ENCODE peak calls at places on chromosomes 6 and 20, in seven cellular contexts. W, F, V, Q, T, K and C are unnamed samples.

GRCh38 chr20:63659370-63659769 is 1.3 kb downstream of the RTEL1 start:
- DNase-seq in W (no peak), F (no peak), V (no peak), Q (no peak), T (no peak), K (no peak), C (no peak)

GRCh38 chr6:138971601-138972000 is 16.5 kb downstream of the REPS1 start:
- DNase-seq in W (no peak), F (no peak), V (no peak), Q (no peak), T (no peak), K (no peak), C (no peak)

GRCh38 chr6:146889303-146889702 is 290.5 kb downstream of the ADGB start:
- DNase-seq in W (no peak), F (no peak), V (no peak), Q (no peak), T (no peak), K (no peak), C (no peak)

GRCh38 chr6:112106562-112106961 is 19.2 kb downstream of the FAM229B start:
- DNase-seq in W (no peak), F (no peak), V (no peak), Q (no peak), T (no peak), K (no peak), C (no peak)

GRCh38 chr20:53652090-53652858 is 58.6 kb upstream of the ZNF217 start:
- DNase-seq in W (no peak), F (no peak), V (peak; percentile 72), Q (peak; percentile 44), T (no peak), K (no peak), C (no peak)

GRCh38 chr20:17648782-17649730 is 33.0 kb downstream of the RRBP1 start:
- DNase-seq in W (peak; percentile 53), F (peak; percentile 10), V (no peak), Q (no peak), T (peak; percentile 70), K (no peak), C (peak; percentile 68)

GRCh38 chr20:10780901-10781300 is 107.1 kb upstream of the JAG1 start:
- DNase-seq in W (no peak), F (no peak), V (no peak), Q (no peak), T (no peak), K (peak; percentile 55), C (no peak)

GRCh38 chr6:136103763-136104311 is 146.3 kb downstream of the MTFR2 start:
- DNase-seq in W (peak; percentile 48), F (peak; percentile 61), V (peak; percentile 17), Q (no peak), T (no peak), K (no peak), C (peak; percentile 10)

GRCh38 chr6:16482702-16483314 is 244.4 kb downstream of the GMPR start:
- DNase-seq in W (no peak), F (no peak), V (no peak), Q (no peak), T (no peak), K (no peak), C (no peak)

GRCh38 chr6:52157301-52157930 is 28.8 kb upstream of the IL17A start:
- DNase-seq in W (no peak), F (no peak), V (no peak), Q (no peak), T (no peak), K (peak; percentile 29), C (no peak)

GRCh38 chr20:11012975-11013374 is 339.2 kb upstream of the JAG1 start:
- DNase-seq in W (no peak), F (no peak), V (no peak), Q (no peak), T (no peak), K (no peak), C (no peak)

GRCh38 chr6:71482742-71483141 is 194.1 kb downstream of the OGFRL1 start:
- DNase-seq in W (no peak), F (no peak), V (no peak), Q (no peak), T (no peak), K (no peak), C (no peak)

GRCh38 chr6:43838276-43839036 is 68.4 kb downstream of the VEGFA start:
- DNase-seq in W (peak; percentile 62), F (peak; percentile 32), V (peak; percentile 78), Q (no peak), T (peak; percentile 66), K (no peak), C (peak; percentile 69)

GRCh38 chr20:32057785-32058184 is 5.7 kb downstream of the HCK start:
- DNase-seq in W (no peak), F (no peak), V (no peak), Q (no peak), T (no peak), K (no peak), C (no peak)

GRCh38 chr6:86147859-86148258 is 505.2 kb upstream of the SYNCRIP start:
- DNase-seq in W (no peak), F (no peak), V (no peak), Q (no peak), T (no peak), K (no peak), C (no peak)

GRCh38 chr6:14046476-14047068 is 71.0 kb upstream of the CD83 start:
- DNase-seq in W (peak; percentile 65), F (no peak), V (peak; percentile 80), Q (peak; percentile 44), T (no peak), K (no peak), C (peak; percentile 69)

GRCh38 chr6:100549406-100550167 is 84.9 kb upstream of the SIM1 start:
- DNase-seq in W (no peak), F (no peak), V (no peak), Q (no peak), T (no peak), K (no peak), C (no peak)

GRCh38 chr6:143141442-143141841 is 80.8 kb downstream of the AIG1 start:
- DNase-seq in W (no peak), F (no peak), V (peak; percentile 16), Q (no peak), T (no peak), K (no peak), C (no peak)

GRCh38 chr6:151022492-151022891 is 157.0 kb downstream of the MTHFD1L start:
- DNase-seq in W (no peak), F (no peak), V (no peak), Q (no peak), T (no peak), K (no peak), C (no peak)

GRCh38 chr6:137157601-137158000 is 15.8 kb downstream of the IL22RA2 start:
- DNase-seq in W (peak; percentile 5), F (no peak), V (peak; percentile 48), Q (no peak), T (no peak), K (no peak), C (no peak)

GRCh38 chr6:111573892-111574800 is 31.5 kb downstream of the TRAF3IP2 start:
- DNase-seq in W (no peak), F (peak; percentile 52), V (no peak), Q (no peak), T (no peak), K (no peak), C (no peak)

DNA sequence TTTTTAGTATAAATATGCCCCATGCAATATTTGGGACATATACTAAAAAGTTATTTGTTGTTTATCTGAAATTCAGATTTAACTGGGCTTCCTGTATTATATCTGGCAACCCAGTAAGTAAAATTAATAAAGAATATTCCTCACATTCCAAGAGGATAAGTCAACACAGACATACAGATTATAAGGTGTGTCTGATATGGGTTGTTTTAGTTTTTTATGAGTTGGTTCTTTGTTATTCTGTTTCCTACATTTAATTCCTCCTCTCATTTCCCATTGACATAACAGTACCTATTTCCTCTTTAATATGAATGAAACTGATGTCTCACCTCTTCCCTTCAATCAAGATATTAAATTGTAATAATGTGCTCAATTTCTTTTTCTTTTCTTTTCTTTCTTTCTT is 1.7 kb upstream of the PLA2G7 start:
- DNase-seq in W (no peak), F (no peak), V (no peak), Q (no peak), T (no peak), K (no peak), C (no peak)
- H3K4me3 ChIP-seq in W (no peak overlapping the region), F (no peak overlapping the region), V (no peak overlapping the region), Q (no peak overlapping the region), T (no peak overlapping the region), K (no peak overlapping the region), C (no peak overlapping the region)

GRCh38 chr20:4117867-4118266 is 102.5 kb upstream of the RNF24 start:
- DNase-seq in W (no peak), F (no peak), V (no peak), Q (no peak), T (no peak), K (no peak), C (no peak)

GRCh38 chr20:4122931-4123330 is 107.6 kb upstream of the RNF24 start:
- DNase-seq in W (no peak), F (no peak), V (no peak), Q (no peak), T (no peak), K (no peak), C (no peak)

GRCh38 chr20:4117341-4117740 is 102.0 kb upstream of the RNF24 start:
- DNase-seq in W (no peak), F (no peak), V (no peak), Q (no peak), T (no peak), K (no peak), C (no peak)

GRCh38 chr20:4120921-4121321 is 105.6 kb upstream of the RNF24 start:
- DNase-seq in W (no peak), F (no peak), V (no peak), Q (no peak), T (no peak), K (no peak), C (no peak)

DNA sequence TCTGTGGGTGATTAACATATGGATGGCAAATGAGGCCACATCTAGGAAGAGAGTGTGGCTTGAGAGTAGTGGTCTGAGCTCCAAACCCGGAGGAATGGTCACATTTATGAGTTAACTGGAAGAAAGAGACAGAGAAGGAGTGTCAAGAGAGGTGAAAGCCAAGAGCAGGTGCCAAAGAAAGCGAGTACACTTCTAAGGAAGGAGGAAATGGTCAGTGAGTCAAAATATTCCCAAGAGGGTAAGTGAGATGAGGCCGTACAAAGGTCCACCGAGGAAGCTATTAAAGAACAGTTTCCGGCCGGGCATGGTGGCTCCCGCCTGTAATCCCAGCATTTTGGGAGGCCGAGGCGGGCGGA is 104.5 kb upstream of the RNF24 start:
- DNase-seq in W (no peak), F (no peak), V (no peak), Q (no peak), T (no peak), K (no peak), C (no peak)
- H3K4me1 ChIP-seq in W (peaks cover 6% of the 10 kb centered on the region), F (no peaks in the 10 kb centered on the region), V (no peaks in the 10 kb centered on the region), Q (no peaks in the 10 kb centered on the region), T (no peaks in the 10 kb centered on the region), K (no peaks in the 10 kb centered on the region), C (no peaks in the 10 kb centered on the region)

GRCh38 chr6:27095914-27096313 is 151.6 kb upstream of the PRSS16 start:
- DNase-seq in W (no peak), F (no peak), V (no peak), Q (no peak), T (no peak), K (no peak), C (no peak)
- H3K4me3 ChIP-seq in W (no peak overlapping the region), F (no peak overlapping the region), V (no peak overlapping the region), Q (no peak overlapping the region), T (no peak overlapping the region), K (no peak overlapping the region), C (no peak overlapping the region)

GRCh38 chr6:56537223-56537770 is 105.4 kb downstream of the DST start:
- DNase-seq in W (no peak), F (no peak), V (no peak), Q (no peak), T (no peak), K (no peak), C (no peak)
- H3K4me1 ChIP-seq in W (peaks cover 12% of the 10 kb centered on the region), F (peaks cover 10% of the 10 kb centered on the region), V (peaks cover 26% of the 10 kb centered on the region), Q (peaks cover 8% of the 10 kb centered on the region), T (peaks cover 3% of the 10 kb centered on the region), K (peaks cover 70% of the 10 kb centered on the region), C (peaks cover 59% of the 10 kb centered on the region)